ENCODE peak calls at places on chromosomes 4 and X, in seven cellular contexts. P is iris pigment epithelial cell; T is adipocyte; W is stimulated activated naive CD8-positive, alpha-beta T cell treated with anti-CD3 and anti-CD28 coated beads, Interleukin-15, Interleukin-2, amounts not matched to agents 100 U/mL and 50 U/mL, for 24 hours; D is non-pigmented ciliary epithelial cell; B is stimulated activated CD8-positive, alpha-beta memory T cell treated with anti-CD3 and anti-CD28 coated beads, Interleukin-2, amount 100 ng/mL, for 48 hours; K is upper lobe of left lung. U is an unnamed sample.
A peak's percentile ranks its signal among the peaks of the same experiment; 100 is the strongest.

GRCh38 chr4:34619531-34620109 is 1624.7 kb downstream of the ARAP2 start:
- DNase-seq in D (peak; percentile 24), P (peak; percentile 10), T (no peak), B (no peak), W (no peak), K (no peak), U (no peak)

GRCh38 chr4:8580321-8581093 is at the start of gene GPR78:
- DNase-seq in B (peak; percentile 33), D (no peak), P (peak; percentile 50), K (peak; percentile 91), W (peak; percentile 59), T (peak; percentile 69), U (peak; percentile 98)

GRCh38 chr4:17376205-17376604 is 135.7 kb downstream of the QDPR start:
- DNase-seq in K (no peak), W (no peak), T (peak; percentile 75), B (no peak), P (peak; percentile 24), D (peak; percentile 4), U (no peak)

GRCh38 chr4:176561368-176561767 is 231.4 kb downstream of the VEGFC start:
- DNase-seq in T (no peak), K (no peak), W (no peak), B (no peak), D (no peak), P (no peak), U (no peak)

GRCh38 chr4:48570646-48571220 is 80.7 kb downstream of the ZAR1 start:
- DNase-seq in W (no peak), T (peak; percentile 47), P (peak; percentile 74), D (peak; percentile 42), K (no peak), B (no peak), U (no peak)

GRCh38 chr4:187814737-187815465 is 180.7 kb upstream of the ZFP42 start:
- DNase-seq in D (no peak), P (peak; percentile 22), B (no peak), T (no peak), W (no peak), K (no peak), U (no peak)

GRCh38 chrX:123807825-123808416 is 51.9 kb upstream of the XIAP start:
- DNase-seq in W (no peak), B (no peak), D (no peak), K (no peak), P (no peak), T (peak; percentile 62), U (no peak)

GRCh38 chr4:100962698-100963097 is 384.6 kb downstream of the PPP3CA start:
- DNase-seq in K (no peak), B (no peak), D (no peak), T (no peak), W (no peak), P (no peak), U (no peak)

GRCh38 chr4:169254546-169254983 is 16.2 kb downstream of the SH3RF1 start:
- DNase-seq in W (no peak), B (no peak), K (no peak), T (peak; percentile 84), P (peak; percentile 88), D (no peak), U (no peak)

GRCh38 chrX:140229187-140229586 is 263.9 kb upstream of the CXorf66 start:
- DNase-seq in W (no peak), D (peak; percentile 1), B (no peak), P (no peak), K (no peak), T (no peak), U (peak; percentile 7)

GRCh38 chrX:24294619-24295018 is 19.2 kb downstream of the SUPT20HL2 start:
- DNase-seq in P (peak; percentile 29), D (no peak), W (peak; percentile 37), K (no peak), T (peak; percentile 33), B (peak; percentile 7), U (no peak)

GRCh38 chr4:123477804-123478209 is 81.2 kb downstream of the SPRY1 start:
- DNase-seq in D (peak; percentile 44), P (peak; percentile 36), T (no peak), K (no peak), W (peak; percentile 80), B (peak; percentile 40), U (no peak)

GRCh38 chr4:38753021-38753806 is 29.6 kb downstream of the TLR10 start:
- DNase-seq in P (peak; percentile 99), T (peak; percentile 98), D (peak; percentile 97), B (no peak), K (no peak), W (no peak), U (peak; percentile 86)

GRCh38 chr4:152072001-152072485 is 311.2 kb upstream of the GATB start:
- DNase-seq in K (peak; percentile 3), P (no peak), B (no peak), T (no peak), W (no peak), D (no peak), U (no peak)

GRCh38 chr4:173489514-173489913 is 40.5 kb downstream of the HAND2 start:
- DNase-seq in W (no peak), D (peak; percentile 49), K (no peak), P (peak; percentile 81), B (no peak), T (peak; percentile 91), U (no peak)

GRCh38 chrX:130015181-130015580 is 32.7 kb downstream of the BCORL1 start:
- DNase-seq in P (no peak), T (no peak), W (no peak), K (no peak), B (no peak), D (no peak), U (no peak)

GRCh38 chr4:71266090-71266794 is 72.6 kb upstream of the SLC4A4 start:
- DNase-seq in P (peak; percentile 34), D (peak; percentile 58), W (no peak), T (peak; percentile 81), K (no peak), B (no peak), U (no peak)

GRCh38 chrX:140756948-140757347 is 47.4 kb downstream of the LINC00632 start:
- DNase-seq in T (no peak), B (no peak), K (no peak), D (no peak), P (no peak), W (no peak), U (no peak)

GRCh38 chr4:161252520-161253141 is 911.2 kb downstream of the FSTL5 start:
- DNase-seq in P (peak; percentile 17), T (peak; percentile 63), D (no peak), B (no peak), W (no peak), K (no peak), U (peak; percentile 37)

GRCh38 chrX:39582091-39582490 is 515.7 kb downstream of the BCOR start:
- DNase-seq in K (no peak), B (no peak), D (no peak), P (no peak), W (no peak), T (no peak), U (no peak)

U was measured in iPS-NIHi11.